ENCODE peak calls at places on chromosome 1, in eight cellular contexts. Q, E, J, Z, C, T, G and B are unnamed samples.

GRCh38 chr1:73310797-73311381 is 887.1 kb downstream of the LRRIQ3 start:
- DNase-seq in Q (no peak), E (no peak), J (no peak), Z (no peak), C (peak; percentile 15), T (no peak), G (no peak), B (no peak)

GRCh38 chr1:6462412-6463119 is 3.4 kb downstream of the TNFRSF25 start:
- DNase-seq in Q (no peak), E (no peak), J (no peak), Z (no peak), C (no peak), T (no peak), G (no peak), B (no peak)

GRCh38 chr1:20787775-20788488 is 825 bp upstream of the HP1BP3 start:
- DNase-seq in Q (no peak), E (peak; percentile 64), J (no peak), Z (peak; percentile 18), C (peak; percentile 7), T (peak; percentile 64), G (no peak), B (no peak)

GRCh38 chr1:54981466-54981865 is 1.0 kb downstream of the TMEM61 start:
- DNase-seq in Q (no peak), E (no peak), J (no peak), Z (no peak), C (no peak), T (no peak), G (no peak), B (no peak)

GRCh38 chr1:85577421-85578320 is 2.9 kb upstream of the CCN1 start:
- DNase-seq in Q (no peak), E (no peak), J (no peak), Z (no peak), C (no peak), T (no peak), G (no peak), B (no peak)

GRCh38 chr1:172400073-172400737 is 20.3 kb upstream of the C1orf105 start:
- DNase-seq in Q (no peak), E (no peak), J (no peak), Z (no peak), C (no peak), T (no peak), G (no peak), B (no peak)

GRCh38 chr1:19759740-19760089 is 40.0 kb downstream of the TMCO4 start:
- DNase-seq in Q (peak; percentile 20), E (no peak), J (no peak), Z (no peak), C (no peak), T (peak; percentile 45), G (no peak), B (no peak)

GRCh38 chr1:215095524-215095923 is 13.0 kb downstream of the KCNK2 start:
- DNase-seq in Q (no peak), E (no peak), J (no peak), Z (no peak), C (no peak), T (no peak), G (no peak), B (no peak)

GRCh38 chr1:68442822-68443556 is 6.8 kb downstream of the RPE65 start:
- DNase-seq in Q (peak; percentile 33), E (peak; percentile 51), J (no peak), Z (no peak), C (peak; percentile 3), T (peak; percentile 66), G (no peak), B (no peak)

GRCh38 chr1:11985851-11986250 is 5.6 kb downstream of the MFN2 start:
- DNase-seq in Q (no peak), E (no peak), J (peak; percentile 87), Z (no peak), C (no peak), T (no peak), G (no peak), B (no peak)